ENCODE peak calls at places on chromosomes 7 and 10, in six cellular contexts. P is activated T-cell treated with anti-CD3 and anti-CD28 coated beads, Interleukin-2, amount 50 U/mL, for 72 hours; Z is GM04503; H is NCI-H510A treated with DMSO at 0.1 percent for 48 hours; E is HuH-7; J is activated CD4-positive, alpha-beta T cell treated with anti-CD3 and anti-CD28 coated beads, Interleukin-2, amount 50 U/mL, for 1 hour. C is an unnamed sample.

GRCh38 chr7:154770361-154770760 is 232.6 kb downstream of the PAXIP1 start:
- DNase-seq in Z (no peak), E (no peak), J (no peak), P (no peak), H (no peak), C (no peak)

GRCh38 chr10:326894-327635 is 191.8 kb downstream of the ZMYND11 start:
- DNase-seq in E (no peak), Z (no peak), H (no peak), J (no peak), P (no peak), C (no peak)

GRCh38 chr10:131963811-131964210 is 17.9 kb downstream of the BNIP3 start:
- DNase-seq in E (no peak), Z (no peak), J (no peak), P (no peak), H (no peak), C (no peak)

GRCh38 chr10:69537449-69537848 is 35.8 kb downstream of the NEUROG3 start:
- DNase-seq in Z (no peak), J (no peak), P (no peak), H (no peak), E (no peak), C (no peak)

GRCh38 chr10:86649471-86650150 is 4.7 kb upstream of the OPN4 start:
- DNase-seq in E (no peak), Z (no peak), P (no peak), J (no peak), H (no peak), C (no peak)

GRCh38 chr7:129055861-129056464 is 1.1 kb upstream of the TNPO3 start:
- DNase-seq in P (no peak), J (no peak), H (no peak), E (no peak), Z (no peak), C (no peak)

GRCh38 chr7:124263232-124263827 is 230.5 kb upstream of the TMEM229A start:
- DNase-seq in E (peak), Z (no peak), P (peak), H (no peak), J (no peak), C (no peak)

GRCh38 chr10:79390551-79391229 is 43.4 kb downstream of the PPIF start:
- DNase-seq in J (no peak), P (no peak), H (no peak), Z (no peak), E (no peak), C (no peak)

GRCh38 chr7:116097365-116098009 is 66.9 kb upstream of the TFEC start:
- DNase-seq in H (no peak), P (no peak), Z (peak), J (no peak), E (peak), C (no peak)

GRCh38 chr10:126215767-126216166 is 172.5 kb downstream of the ADAM12 start:
- DNase-seq in H (no peak), Z (no peak), J (no peak), E (no peak), P (no peak), C (no peak)

GRCh38 chr7:47509571-47509970 is 72.3 kb downstream of the TNS3 start:
- DNase-seq in P (no peak), Z (no peak), E (no peak), J (no peak), H (no peak), C (no peak)

GRCh38 chr10:93579089-93579488 is 12.6 kb downstream of the FFAR4 start:
- DNase-seq in J (no peak), Z (no peak), P (no peak), H (no peak), E (peak), C (no peak)

GRCh38 chr7:27155816-27156507 is 513 bp downstream of the HOXA7 start:
- DNase-seq in J (no peak), Z (peak), H (peak), P (no peak), E (peak), C (no peak)

GRCh38 chr7:36216063-36216684 is 63.1 kb downstream of the EEPD1 start:
- DNase-seq in Z (no peak), E (peak), P (no peak), H (no peak), J (no peak), C (no peak)

GRCh38 chr10:78973901-78974408 is 94.8 kb upstream of the ZMIZ1 start:
- DNase-seq in E (peak), J (peak), Z (no peak), H (peak), P (no peak), C (peak)

GRCh38 chr7:127770870-127771269 is 118.9 kb downstream of the SND1 start:
- DNase-seq in H (no peak), E (no peak), Z (peak), P (no peak), J (no peak), C (no peak)